ENCODE peak calls at places on chromosomes 3 and 15, in nine cellular contexts. P is uterus; A is AG04450; J is CD8-positive, alpha-beta T cell; C is CD4-positive, alpha-beta T cell; M is WTC11; D is cardiac fibroblast; G is H9; B is mesothelial cell of epicardium. S is an unnamed sample.
A peak's percentile ranks its signal among the peaks of the same experiment; 100 is the strongest.

GRCh38 chr3:196837819-196838420 is 29.8 kb upstream of the SENP5 start:
- DNase-seq in P (peak; percentile 43), A (peak; percentile 24), J (peak; percentile 77), C (peak; percentile 56), M (peak; percentile 78), D (peak; percentile 68), G (peak; percentile 67), B (no peak), S (peak; percentile 36)

GRCh38 chr3:110133971-110134370 is 796.6 kb upstream of the DPPA4 start:
- DNase-seq in P (no peak), A (no peak), J (no peak), C (no peak), M (no peak), D (no peak), G (no peak), B (no peak), S (no peak)

GRCh38 chr3:58188173-58188564 is 22.6 kb downstream of the DNASE1L3 start:
- DNase-seq in P (no peak), A (no peak), J (no peak), C (no peak), M (no peak), D (no peak), G (no peak), B (no peak), S (no peak)

GRCh38 chr3:21484323-21485154 is 266.5 kb downstream of the ZNF385D start:
- DNase-seq in P (peak; percentile 36), A (peak; percentile 34), J (no peak), C (no peak), M (peak; percentile 68), D (peak; percentile 89), G (peak; percentile 79), B (peak; percentile 60), S (no peak)

GRCh38 chr3:124853446-124853845 is 33.7 kb downstream of the ITGB5 start:
- DNase-seq in P (no peak), A (no peak), J (no peak), C (no peak), M (no peak), D (no peak), G (no peak), B (no peak), S (no peak)

GRCh38 chr3:12409625-12410596 is 74.4 kb upstream of the TSEN2 start:
- DNase-seq in P (no peak), A (no peak), J (no peak), C (no peak), M (no peak), D (no peak), G (no peak), B (no peak), S (no peak)

GRCh38 chr3:166284994-166285393 is 447.8 kb upstream of the BCHE start:
- DNase-seq in P (no peak), A (peak; percentile 7), J (no peak), C (no peak), M (no peak), D (peak; percentile 14), G (no peak), B (no peak), S (no peak)

GRCh38 chr3:32432711-32433530 is 41.3 kb downstream of the CMTM7 start:
- DNase-seq in P (no peak), A (no peak), J (no peak), C (no peak), M (no peak), D (peak; percentile 63), G (no peak), B (no peak), S (no peak)

GRCh38 chr15:78810377-78811123 is 714 bp downstream of the ADAMTS7 start:
- DNase-seq in P (peak; percentile 69), A (no peak), J (no peak), C (no peak), M (peak; percentile 60), D (peak; percentile 66), G (peak; percentile 45), B (peak; percentile 73), S (peak; percentile 36)

GRCh38 chr3:50268276-50268675 is 671 bp upstream of the SEMA3B start:
- DNase-seq in P (no peak), A (no peak), J (no peak), C (no peak), M (no peak), D (no peak), G (no peak), B (no peak), S (no peak)

GRCh38 chr15:101115887-101116680 is 135.8 kb downstream of the CHSY1 start:
- DNase-seq in P (peak; percentile 68), A (no peak), J (no peak), C (no peak), M (no peak), D (peak; percentile 83), G (peak; percentile 28), B (no peak), S (no peak)

GRCh38 chr15:32872606-32873291 is 154.9 kb downstream of the GREM1 start:
- DNase-seq in P (peak; percentile 74), A (peak; percentile 91), J (no peak), C (no peak), M (no peak), D (peak; percentile 87), G (no peak), B (no peak), S (no peak)

GRCh38 chr15:52247032-52247431 is 48.6 kb downstream of the MYO5C start:
- DNase-seq in P (no peak), A (peak; percentile 24), J (no peak), C (no peak), M (no peak), D (peak; percentile 80), G (no peak), B (no peak), S (no peak)

GRCh38 chr15:36358094-36358961 is 221.1 kb upstream of the CDIN1 start:
- DNase-seq in P (no peak), A (peak; percentile 54), J (no peak), C (no peak), M (no peak), D (peak; percentile 65), G (no peak), B (no peak), S (no peak)

GRCh38 chr3:156764761-156765160 is 61.4 kb upstream of the LEKR1 start:
- DNase-seq in P (no peak), A (no peak), J (no peak), C (no peak), M (no peak), D (no peak), G (no peak), B (no peak), S (no peak)

GRCh38 chr3:172101107-172101506 is 61.7 kb downstream of the FNDC3B start:
- DNase-seq in P (no peak), A (no peak), J (no peak), C (no peak), M (no peak), D (no peak), G (no peak), B (no peak), S (no peak)

GRCh38 chr15:87661481-87661880 is 595.1 kb downstream of the NTRK3 start:
- DNase-seq in P (no peak), A (no peak), J (no peak), C (no peak), M (no peak), D (no peak), G (no peak), B (no peak), S (no peak)

GRCh38 chr3:65028024-65028423 is 340.2 kb upstream of the ADAMTS9 start:
- DNase-seq in P (no peak), A (no peak), J (no peak), C (no peak), M (no peak), D (no peak), G (no peak), B (no peak), S (no peak)

GRCh38 chr3:120506076-120506827 is 55.5 kb upstream of the FSTL1 start:
- DNase-seq in P (no peak), A (no peak), J (no peak), C (no peak), M (no peak), D (peak; percentile 33), G (no peak), B (no peak), S (no peak)

DNA sequence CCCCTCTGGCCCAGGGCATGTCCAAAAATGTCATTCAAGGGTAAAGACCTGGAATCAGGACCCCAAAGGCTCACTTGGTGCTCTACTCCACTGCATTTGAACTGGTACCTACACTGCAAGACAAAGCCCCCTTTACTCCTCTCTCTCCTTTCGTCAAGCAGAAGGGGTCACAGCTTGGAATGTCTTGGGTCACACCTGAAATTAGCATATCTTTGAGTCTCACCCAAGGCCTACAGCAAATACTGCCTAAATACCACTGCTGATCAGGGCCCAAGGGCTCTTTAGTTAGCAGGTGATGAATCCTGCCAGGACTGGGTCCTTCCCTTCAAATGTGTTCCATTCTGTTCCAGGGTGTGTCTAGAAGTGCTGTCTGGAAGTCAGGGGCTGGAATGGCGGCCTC is 320.6 kb downstream of the SV2B start:
- DNase-seq in P (no peak), A (no peak), J (no peak), C (no peak), M (no peak), D (no peak), G (no peak), B (no peak), S (no peak)
- TF ChIP-seq CTCF in P (no peak), A (no peak), J (no peak), C (no peak), M (no peak), D (no peak), G (no peak), B (no peak), S (no peak)

GRCh38 chr3:16264708-16265454 is at the start of the genes DPH3 and OXNAD1:
- DNase-seq in P (peak; percentile 100), A (peak; percentile 99), J (peak; percentile 99), C (peak; percentile 95), M (peak; percentile 99), D (peak; percentile 100), G (peak; percentile 99), B (peak; percentile 99), S (peak; percentile 99)
- TF ChIP-seq CTCF in P (peak; percentile 41), A (peak; percentile 7), J (no peak), C (no peak), M (no peak), D (peak; percentile 4), G (peak; percentile 27), B (no peak), S (no peak)

DNA sequence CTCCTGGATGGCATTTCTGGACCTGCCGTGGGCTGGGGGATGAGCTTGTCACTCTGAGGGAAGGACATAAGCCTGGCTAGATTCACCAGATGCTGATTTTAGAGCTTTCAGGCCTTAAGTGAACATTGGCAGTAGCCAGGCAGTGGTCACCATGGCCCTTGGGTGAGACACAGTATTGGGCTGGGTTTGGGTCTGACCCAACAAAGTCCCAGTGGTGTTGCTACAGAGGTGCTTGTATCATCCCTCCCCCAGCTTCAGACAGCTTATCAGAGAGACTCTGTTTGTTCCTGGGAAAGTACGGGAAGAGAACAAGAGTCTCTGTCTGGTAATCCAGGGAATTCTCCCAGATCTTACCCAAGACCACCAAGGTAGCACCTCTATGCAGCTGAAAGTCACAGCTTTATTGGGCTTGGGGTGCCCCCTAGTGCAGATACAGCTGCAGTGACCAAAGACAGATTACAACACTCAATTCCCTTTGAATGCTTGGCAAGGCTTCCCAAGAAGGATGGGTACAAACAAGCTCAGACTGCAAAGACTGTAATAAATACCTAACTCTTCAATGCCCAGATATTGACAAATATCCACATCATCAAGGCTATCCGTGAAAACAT is 9.8 kb upstream of the RUVBL1 start:
- DNase-seq in P (no peak), A (peak; percentile 23), J (peak; percentile 63), C (peak; percentile 31), M (peak; percentile 72), D (peak; percentile 82), G (peak; percentile 69), B (no peak), S (no peak)
- TF ChIP-seq CTCF in P (peak; percentile 30), A (peak; percentile 77), J (peak; percentile 58), C (peak; percentile 66), M (peak; percentile 34), D (peak; percentile 71), G (peak; percentile 87), B (no peak), S (no peak)

GRCh38 chr3:186418601-186419238 is 56.7 kb upstream of the DGKG start:
- DNase-seq in P (no peak), A (no peak), J (no peak), C (no peak), M (no peak), D (no peak), G (peak; percentile 46), B (no peak), S (no peak)
- TF ChIP-seq CTCF in P (no peak), A (no peak), J (no peak), C (no peak), M (no peak), D (no peak), G (peak; percentile 10), B (no peak), S (no peak)

S was measured in activated B cell treated with CpG ODN at 0.5 μM for 24 hours.